ENCODE peak calls at places on chromosomes 16 and 17, in five cellular contexts. Z, M, G, X and L are unnamed samples.

GRCh38 chr17:73091770-73092517 is 544 bp downstream of the SLC39A11 start:
- DNase-seq in Z (no peak), M (no peak), G (no peak), X (no peak), L (no peak)

GRCh38 chr17:40953876-40954275 is 12.9 kb downstream of the KRT39 start:
- DNase-seq in Z (no peak), M (peak; percentile 85), G (peak; percentile 95), X (peak; percentile 80), L (no peak)

GRCh38 chr17:44269795-44270320 is 1.9 kb upstream of the SLC4A1 start:
- DNase-seq in Z (no peak), M (no peak), G (no peak), X (no peak), L (no peak)

GRCh38 chr16:89562939-89563338 is 2.5 kb downstream of the RPL13 start:
- DNase-seq in Z (no peak), M (no peak), G (no peak), X (peak; percentile 60), L (no peak)

GRCh38 chr17:21549107-21549687 is 143.1 kb upstream of the KCNJ18 start:
- DNase-seq in Z (no peak), M (no peak), G (peak; percentile 27), X (peak; percentile 63), L (peak; percentile 9)

GRCh38 chr17:82825540-82826124 is 14.2 kb downstream of the ZNF750 start:
- DNase-seq in Z (no peak), M (no peak), G (no peak), X (no peak), L (no peak)

GRCh38 chr17:3845361-3845753 is 689 bp downstream of the NCBP3 start:
- DNase-seq in Z (no peak), M (no peak), G (no peak), X (peak; percentile 30), L (no peak)

GRCh38 chr17:55768946-55769624 is 18.2 kb downstream of the PCTP start:
- DNase-seq in Z (no peak), M (no peak), G (no peak), X (peak; percentile 13), L (no peak)

GRCh38 chr16:57666353-57667068 is 1.6 kb upstream of the ADGRG3 start:
- DNase-seq in Z (no peak), M (no peak), G (no peak), X (no peak), L (no peak)

GRCh38 chr16:52227851-52228250 is 319.1 kb downstream of the TOX3 start:
- DNase-seq in Z (no peak), M (no peak), G (no peak), X (no peak), L (no peak)

GRCh38 chr16:85056211-85056748 is 28.7 kb downstream of the KIAA0513 start:
- DNase-seq in Z (no peak), M (no peak), G (no peak), X (peak; percentile 57), L (no peak)

GRCh38 chr17:72359811-72360210 is 239.0 kb downstream of the SOX9 start:
- DNase-seq in Z (no peak), M (no peak), G (no peak), X (no peak), L (no peak)

GRCh38 chr16:67719778-67720144 is 645 bp upstream of the GFOD2 start:
- DNase-seq in Z (peak; percentile 52), M (no peak), G (peak; percentile 10), X (peak; percentile 78), L (no peak)

GRCh38 chr17:80169107-80169506 is 723 bp upstream of the CARD14 start:
- DNase-seq in Z (no peak), M (no peak), G (no peak), X (no peak), L (no peak)

GRCh38 chr16:8885674-8886592 is 3.8 kb downstream of the LITAFD start:
- DNase-seq in Z (peak; percentile 64), M (no peak), G (no peak), X (no peak), L (no peak)

GRCh38 chr16:65919116-65919515 is 447.4 kb upstream of the CDH5 start:
- DNase-seq in Z (no peak), M (no peak), G (no peak), X (no peak), L (no peak)

GRCh38 chr17:8288336-8289102 is at the start of gene RANGRF:
- DNase-seq in Z (peak; percentile 95), M (peak; percentile 62), G (peak; percentile 11), X (peak; percentile 83), L (peak; percentile 51)

GRCh38 chr17:57916925-57917858 is 38.0 kb downstream of the CUEDC1 start:
- DNase-seq in Z (no peak), M (peak; percentile 48), G (no peak), X (no peak), L (no peak)

GRCh38 chr16:4390266-4391260 is 18.9 kb downstream of the VASN start:
- DNase-seq in Z (no peak), M (no peak), G (no peak), X (no peak), L (no peak)

GRCh38 chr17:40485851-40486512 is 15.4 kb downstream of the TNS4 start:
- DNase-seq in Z (no peak), M (peak; percentile 88), G (peak; percentile 98), X (peak; percentile 100), L (peak; percentile 97)

GRCh38 chr16:85419503-85420408 is 193.4 kb upstream of the GSE1 start:
- DNase-seq in Z (no peak), M (no peak), G (no peak), X (no peak), L (no peak)

GRCh38 chr17:27824745-27825144 is 24.4 kb upstream of the NOS2 start:
- DNase-seq in Z (no peak), M (no peak), G (no peak), X (no peak), L (no peak)

GRCh38 chr17:77686903-77687302 is 271.6 kb upstream of the TNRC6C start:
- DNase-seq in Z (no peak), M (no peak), G (no peak), X (no peak), L (no peak)

GRCh38 chr16:86306811-86307517 is 203.4 kb upstream of the FOXF1 start:
- DNase-seq in Z (no peak), M (no peak), G (peak; percentile 80), X (peak; percentile 91), L (peak; percentile 66)

GRCh38 chr16:19912445-19913305 is 28.0 kb upstream of the GPRC5B start:
- DNase-seq in Z (no peak), M (peak; percentile 8), G (no peak), X (no peak), L (no peak)

GRCh38 chr17:51298508-51299371 is 38.4 kb downstream of the UTP18 start:
- DNase-seq in Z (no peak), M (peak; percentile 51), G (no peak), X (peak; percentile 75), L (no peak)

GRCh38 chr17:38815576-38816193 is 9.4 kb downstream of the CWC25 start:
- DNase-seq in Z (no peak), M (no peak), G (peak; percentile 56), X (peak; percentile 82), L (no peak)

GRCh38 chr17:78766225-78766624 is 15.8 kb downstream of the CYTH1 start:
- DNase-seq in Z (no peak), M (no peak), G (no peak), X (no peak), L (no peak)

GRCh38 chr17:78771758-78772382 is 10.2 kb downstream of the CYTH1 start:
- DNase-seq in Z (no peak), M (no peak), G (no peak), X (no peak), L (no peak)

GRCh38 chr17:78767806-78768205 is 14.3 kb downstream of the CYTH1 start:
- DNase-seq in Z (no peak), M (no peak), G (no peak), X (peak; percentile 42), L (no peak)

GRCh38 chr17:78766743-78767294 is 15.3 kb downstream of the CYTH1 start:
- DNase-seq in Z (no peak), M (no peak), G (no peak), X (no peak), L (no peak)

DNA sequence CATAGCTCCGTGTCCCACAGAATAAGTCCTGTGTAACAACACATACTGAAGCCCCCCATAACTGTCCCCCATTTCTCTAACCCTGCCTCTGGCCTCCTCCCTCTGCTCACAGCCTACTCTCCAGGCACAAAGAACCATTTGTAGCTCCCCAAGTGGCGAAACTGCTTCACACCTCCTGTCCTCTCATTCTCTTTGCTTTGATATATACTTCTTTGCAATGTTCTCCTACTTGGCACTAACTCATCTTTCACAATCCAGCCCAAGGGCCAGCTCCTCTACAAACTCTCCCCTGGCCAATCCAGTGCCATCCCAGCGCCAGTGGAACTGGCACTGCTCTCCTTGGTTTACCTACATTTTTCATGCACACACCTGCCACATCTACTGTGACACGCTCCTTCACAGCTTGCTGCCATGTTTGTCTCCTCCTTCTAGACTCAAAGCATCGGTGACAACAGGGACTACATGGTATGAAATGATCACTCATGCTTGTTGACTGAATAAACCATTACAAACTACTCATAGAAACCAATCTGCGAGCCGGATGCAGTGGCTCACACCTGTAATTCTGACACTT is 12.8 kb downstream of the CYTH1 start:
- DNase-seq in Z (no peak), M (no peak), G (no peak), X (no peak), L (no peak)
- TF ChIP-seq CTCF in Z (peak; percentile 9), M (peak; percentile 27), G (no peak), X (peak; percentile 21), L (no peak)

DNA sequence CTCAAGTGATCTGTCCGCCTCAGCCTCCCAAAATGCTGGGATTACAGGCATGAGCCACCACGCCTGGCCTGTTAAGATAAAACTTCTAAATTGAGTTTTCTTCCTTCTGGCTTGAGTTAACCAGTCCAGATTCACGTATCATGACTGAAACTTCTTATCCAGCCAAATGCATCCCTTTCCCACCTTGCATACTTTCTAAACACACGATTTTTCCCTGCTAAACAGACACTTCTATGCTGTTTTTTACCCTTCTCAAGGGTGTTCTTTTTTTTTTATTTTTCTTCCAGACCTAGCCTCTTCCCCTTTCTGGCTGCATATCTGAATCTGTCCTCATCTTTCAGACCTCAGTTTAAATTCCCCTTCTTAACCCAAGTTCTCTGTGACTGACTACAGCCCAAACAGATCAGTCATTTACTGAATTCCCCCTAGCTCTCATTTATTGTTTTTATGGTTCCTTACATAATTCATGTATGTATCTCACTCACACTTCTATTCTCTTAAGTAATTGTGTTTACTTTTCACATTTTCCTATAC is 5.4 kb downstream of the EVI2B start:
- DNase-seq in Z (no peak), M (no peak), G (no peak), X (no peak), L (no peak)
- H3K4me3 ChIP-seq in Z (peak overlapping the region; percentile 14), M (no peak overlapping the region), G (no peak overlapping the region), X (no peak overlapping the region), L (no peak overlapping the region)

GRCh38 chr17:42617956-42618431 is 8.5 kb downstream of the TUBG1 start:
- DNase-seq in Z (no peak), M (no peak), G (no peak), X (no peak), L (no peak)
- TF ChIP-seq CTCF in Z (no peak), M (no peak), G (no peak), X (no peak), L (no peak)

GRCh38 chr16:28984619-28985135 is at the start of gene LAT:
- DNase-seq in Z (peak; percentile 71), M (no peak), G (no peak), X (no peak), L (no peak)
- H3K4me3 ChIP-seq in Z (peak within 1 kb of the TSS; percentile 40), M (no peak within 1 kb of the TSS), G (no peak within 1 kb of the TSS), X (no peak within 1 kb of the TSS), L (no peak within 1 kb of the TSS)

GRCh38 chr16:50271148-50272041 is 5.0 kb downstream of the ADCY7 start:
- DNase-seq in Z (no peak), M (no peak), G (no peak), X (no peak), L (no peak)
- TF ChIP-seq CTCF in Z (no peak), M (no peak), G (no peak), X (no peak), L (no peak)

GRCh38 chr17:48545539-48545938 is 630 bp upstream of the HOXB2 start:
- DNase-seq in Z (no peak), M (no peak), G (no peak), X (no peak), L (no peak)
- H3K4me3 ChIP-seq in Z (no peak overlapping the region), M (no peak overlapping the region), G (no peak overlapping the region), X (no peak overlapping the region), L (no peak overlapping the region)